ENCODE peak calls at places on chromosome 19, in five cellular contexts. S is tibial nerve, F is uterus, I is stomach, V is gastrocnemius medialis. A is an unnamed sample. For H3K27me3, the result is how much of the 10 kb centered on the place peaks cover.

GRCh38 chr19:18832331-18833140 is 777 bp downstream of the UPF1 start:
- DNase-seq in I (no peak), S (no peak), V (no peak), F (no peak), A (no peak)

GRCh38 chr19:35041548-35042055 is at the start of gene HPN:
- DNase-seq in V (no peak), S (no peak), F (no peak), I (peak), A (no peak)

GRCh38 chr19:17754634-17755532 is 3.6 kb downstream of the FCHO1 start:
- DNase-seq in I (no peak), V (no peak), S (no peak), F (no peak), A (no peak)

GRCh38 chr19:7264858-7265257 is 29.4 kb downstream of the INSR start:
- DNase-seq in F (no peak), S (no peak), V (no peak), I (no peak), A (no peak)

GRCh38 chr19:13156968-13157882 is 7.0 kb downstream of the IER2 start:
- DNase-seq in F (no peak), I (no peak), S (no peak), V (no peak), A (no peak)

GRCh38 chr19:34793562-34793961 is 20.5 kb upstream of the ZNF599 start:
- DNase-seq in I (no peak), S (no peak), V (no peak), F (no peak), A (no peak)

GRCh38 chr19:12043752-12044422 is 8.4 kb upstream of the ZNF433 start:
- DNase-seq in I (no peak), F (no peak), V (no peak), S (no peak), A (no peak)

GRCh38 chr19:17001603-17002183 is 24.9 kb downstream of the CPAMD8 start:
- DNase-seq in V (no peak), S (no peak), F (no peak), I (no peak), A (no peak)

GRCh38 chr19:45275370-45275971 is 24.4 kb downstream of the MARK4 start:
- DNase-seq in I (no peak), S (no peak), V (no peak), F (no peak), A (no peak)

GRCh38 chr19:45092747-45093678 is at the start of gene PPP1R37:
- DNase-seq in I (peak), V (peak), F (peak), S (peak), A (peak)

GRCh38 chr19:8616861-8617260 is 6.3 kb upstream of the ADAMTS10 start:
- DNase-seq in V (no peak), I (no peak), S (no peak), F (no peak), A (no peak)

GRCh38 chr19:7187605-7188339 is 106.4 kb downstream of the INSR start:
- DNase-seq in V (no peak), I (no peak), S (no peak), F (no peak), A (no peak)

GRCh38 chr19:8363803-8364771 is at the start of gene ANGPTL4:
- DNase-seq in V (peak), I (peak), F (peak), S (peak), A (peak)

GRCh38 chr19:19443902-19444693 is 38.6 kb downstream of the GATAD2A start:
- DNase-seq in V (no peak), S (no peak), I (no peak), F (no peak), A (no peak)

GRCh38 chr19:50430888-50431342 is 1.8 kb upstream of the MYBPC2 start:
- DNase-seq in S (no peak), V (no peak), I (no peak), F (no peak), A (no peak)

GRCh38 chr19:14407889-14408640 is 11.1 kb downstream of the DDX39A start:
- DNase-seq in F (no peak), I (peak), S (no peak), V (peak), A (no peak)

GRCh38 chr19:14404322-14404721 is 14.8 kb downstream of the DDX39A start:
- DNase-seq in S (no peak), F (no peak), I (no peak), V (no peak), A (no peak)

GRCh38 chr19:14406645-14407331 is 12.4 kb downstream of the DDX39A start:
- DNase-seq in F (no peak), S (no peak), I (no peak), V (no peak), A (no peak)

GRCh38 chr19:14405758-14406644 is 13.1 kb downstream of the DDX39A start:
- DNase-seq in V (peak), S (peak), I (peak), F (peak), A (peak)

DNA sequence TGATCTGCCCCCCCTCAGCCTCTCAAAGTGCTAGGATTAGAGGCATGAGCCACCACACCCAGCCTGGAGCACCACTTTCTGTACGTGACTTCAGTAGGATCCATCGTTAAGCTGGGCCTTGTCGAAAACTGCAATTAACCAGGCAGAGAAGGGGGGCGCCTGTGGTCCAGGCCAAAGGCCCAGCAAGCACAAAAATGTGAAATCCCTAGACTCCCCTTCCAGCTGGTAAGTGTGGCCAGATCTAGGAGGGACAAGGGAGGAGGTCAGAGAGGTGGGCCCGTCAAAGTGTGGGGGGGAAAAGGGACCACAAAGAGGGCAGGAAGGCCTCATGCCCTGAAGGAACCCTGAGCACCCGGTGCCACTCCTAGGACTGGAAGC is 13.8 kb downstream of the DDX39A start:
- DNase-seq in V (no peak), F (no peak), S (no peak), I (no peak), A (no peak)
- TF ChIP-seq CTCF in V (no peak), F (no peak), S (no peak), I (no peak), A (no peak)

DNA sequence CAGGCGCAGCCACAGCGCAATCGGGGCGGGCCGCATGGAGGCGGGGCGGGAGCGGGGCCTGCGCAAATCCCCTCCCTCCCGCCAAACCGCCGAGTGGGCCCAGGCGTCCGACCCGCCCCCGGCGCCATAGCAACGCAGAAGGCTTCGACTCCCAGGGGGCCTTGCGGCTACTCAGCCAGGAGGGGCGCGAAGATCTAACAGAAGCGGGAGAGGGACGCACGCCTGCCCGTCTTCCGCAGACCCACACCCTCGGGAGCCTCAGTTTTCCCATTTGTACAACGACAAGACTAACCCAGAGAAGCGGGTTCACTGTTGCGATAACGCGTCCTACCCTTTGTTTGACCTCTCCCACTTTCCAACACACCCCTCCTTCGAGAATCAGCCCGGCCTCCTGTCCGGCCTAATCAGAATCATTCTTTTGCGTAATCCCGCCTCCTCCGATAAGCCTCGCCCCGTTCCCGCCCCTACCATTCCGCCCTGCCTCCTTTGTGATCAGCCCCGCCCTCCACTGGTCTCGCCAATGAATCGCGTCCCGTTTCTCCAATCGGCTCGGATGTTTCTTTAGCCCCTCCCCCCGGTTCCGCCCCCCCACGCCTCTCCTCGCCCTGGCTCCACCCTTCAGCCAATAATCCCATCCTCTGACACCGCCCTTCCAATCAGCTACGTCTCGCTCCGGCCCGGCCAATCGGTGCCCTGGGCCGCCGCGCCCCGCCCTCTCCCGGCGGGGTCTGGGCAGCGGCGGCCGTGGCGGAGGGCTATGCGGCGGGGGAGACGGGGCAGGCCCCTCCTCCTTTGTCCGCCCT is at the start of gene PCSK4:
- DNase-seq in F (peak), S (peak), V (peak), I (peak), A (peak)
- TF ChIP-seq POLR2A in F (no peak), S (no peak), V (no peak), I (no peak), A (no peak)

GRCh38 chr19:40561947-40562346 is 14.7 kb upstream of the SHKBP1 start:
- DNase-seq in S (no peak), I (no peak), F (no peak), V (no peak), A (no peak)
- H3K27me3 ChIP-seq in S (under half), I (under half), F (under half), V (under half), A (under half)

GRCh38 chr19:2791876-2792275 is 6.6 kb downstream of the THOP1 start:
- DNase-seq in V (no peak), F (no peak), S (no peak), I (no peak), A (no peak)

GRCh38 chr19:2793577-2793976 is 8.3 kb downstream of the THOP1 start:
- DNase-seq in V (no peak), I (no peak), S (no peak), F (no peak), A (no peak)

GRCh38 chr19:2790557-2791271 is 5.4 kb downstream of the THOP1 start:
- DNase-seq in S (no peak), I (no peak), F (no peak), V (no peak), A (no peak)

GRCh38 chr19:2791440-2791839 is 6.1 kb downstream of the THOP1 start:
- DNase-seq in F (no peak), V (no peak), I (no peak), S (no peak), A (no peak)

DNA sequence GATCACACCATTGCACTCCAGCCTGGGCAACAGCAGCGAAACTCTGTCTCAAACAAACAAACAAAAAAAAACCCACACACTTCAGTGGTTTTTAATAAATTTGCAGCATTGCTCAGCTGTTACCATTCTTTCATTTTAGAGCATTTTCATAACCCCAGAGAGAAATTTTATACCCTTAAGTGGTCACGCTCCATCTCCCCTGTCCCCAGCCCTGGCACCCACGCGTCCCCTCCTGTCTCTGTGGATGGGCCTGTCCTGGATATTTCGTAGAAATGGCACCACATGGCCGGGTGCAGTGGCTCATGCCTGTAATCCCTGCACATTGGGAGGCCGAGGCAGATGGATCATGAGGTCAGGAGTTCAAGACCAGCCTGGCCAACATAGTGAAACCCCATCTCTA is 7.8 kb downstream of the THOP1 start:
- DNase-seq in F (no peak), V (no peak), S (no peak), I (no peak), A (no peak)
- TF ChIP-seq CTCF in F (no peak), V (no peak), S (no peak), I (no peak), A (no peak)

DNA sequence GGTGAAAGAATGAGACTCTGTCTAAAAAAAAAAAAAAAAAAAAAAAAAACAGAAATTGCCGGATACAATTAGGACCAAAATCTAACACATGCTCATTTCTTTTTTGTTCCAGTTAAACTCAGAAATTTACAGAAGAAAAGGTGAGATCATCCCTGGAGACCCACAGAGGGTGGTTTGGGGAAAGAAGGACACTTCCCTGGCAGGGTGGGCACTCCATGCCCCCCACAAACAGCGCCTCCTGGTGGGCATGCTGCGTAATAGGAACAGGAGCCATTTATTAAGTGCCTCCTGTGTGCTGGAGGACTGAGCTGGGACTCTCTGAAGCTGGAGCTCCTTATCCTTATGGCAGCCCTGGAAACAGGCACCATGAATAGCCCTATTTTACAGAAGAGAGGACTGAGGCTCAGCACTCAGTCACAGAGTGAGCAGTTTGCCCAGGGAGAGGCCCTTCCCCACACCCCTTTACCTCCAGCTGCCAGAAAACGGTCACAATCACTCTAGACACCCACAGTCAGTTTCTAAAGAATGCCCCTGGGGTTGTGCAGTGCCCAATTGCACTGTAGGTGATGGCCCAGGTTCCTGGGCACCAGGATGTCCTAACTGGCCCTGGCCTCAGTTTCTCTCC is 10.1 kb downstream of the C19orf38 start:
- DNase-seq in V (no peak), S (no peak), F (no peak), I (no peak), A (no peak)
- TF ChIP-seq POLR2A in V (no peak), S (no peak), F (no peak), I (no peak), A (no peak)

GRCh38 chr19:51788029-51788428 is 6.9 kb upstream of the FPR3 start:
- DNase-seq in F (no peak), I (no peak), S (no peak), V (no peak), A (no peak)

GRCh38 chr19:51784109-51784785 is 10.7 kb upstream of the FPR3 start:
- DNase-seq in F (no peak), I (no peak), S (no peak), V (no peak), A (no peak)

GRCh38 chr19:51786651-51787494 is 8.1 kb upstream of the FPR3 start:
- DNase-seq in S (no peak), F (no peak), V (no peak), I (no peak), A (no peak)

GRCh38 chr19:51783373-51783772 is 11.6 kb upstream of the FPR3 start:
- DNase-seq in S (no peak), I (no peak), V (no peak), F (no peak), A (no peak)

DNA sequence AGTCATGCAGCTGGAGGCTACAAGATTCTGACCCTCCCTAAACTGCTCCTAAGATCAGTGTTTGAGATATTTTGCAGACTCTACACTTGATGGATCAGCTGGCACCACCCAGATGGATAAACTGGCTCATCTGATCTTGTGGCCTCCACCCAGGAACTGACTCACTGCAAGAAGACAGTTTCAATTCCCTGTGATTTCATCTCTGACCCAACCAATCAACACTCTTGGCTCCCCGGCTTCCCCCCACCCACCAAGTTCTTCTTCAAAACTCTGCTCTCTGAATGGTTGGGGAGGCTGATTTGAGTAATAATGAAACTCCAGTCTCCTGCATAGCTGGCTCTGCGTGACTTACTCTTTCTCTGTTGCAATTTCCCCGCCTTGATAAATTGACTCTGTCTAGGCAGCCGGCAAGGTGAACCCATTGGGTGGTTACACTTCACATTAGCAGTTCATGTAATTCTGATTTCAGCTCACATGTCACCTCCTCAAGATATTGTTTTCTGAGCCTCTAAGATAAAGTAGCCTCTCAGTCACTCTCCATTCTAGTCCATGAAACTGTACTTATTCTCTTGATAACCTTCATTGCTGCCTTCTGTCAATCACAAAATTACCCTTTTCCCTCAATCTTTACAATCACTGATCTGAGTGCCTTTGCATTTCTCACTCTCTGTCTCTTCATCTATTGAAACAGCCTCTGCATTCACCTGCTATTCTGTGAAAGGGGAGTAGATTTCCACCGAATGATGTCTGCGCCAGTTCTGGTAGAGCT is 9.9 kb upstream of the FPR3 start:
- DNase-seq in S (peak), F (peak), V (peak), I (no peak), A (peak)
- H3K27me3 ChIP-seq in S (under half), F (under half), V (under half), I (under half), A (under half)

DNA sequence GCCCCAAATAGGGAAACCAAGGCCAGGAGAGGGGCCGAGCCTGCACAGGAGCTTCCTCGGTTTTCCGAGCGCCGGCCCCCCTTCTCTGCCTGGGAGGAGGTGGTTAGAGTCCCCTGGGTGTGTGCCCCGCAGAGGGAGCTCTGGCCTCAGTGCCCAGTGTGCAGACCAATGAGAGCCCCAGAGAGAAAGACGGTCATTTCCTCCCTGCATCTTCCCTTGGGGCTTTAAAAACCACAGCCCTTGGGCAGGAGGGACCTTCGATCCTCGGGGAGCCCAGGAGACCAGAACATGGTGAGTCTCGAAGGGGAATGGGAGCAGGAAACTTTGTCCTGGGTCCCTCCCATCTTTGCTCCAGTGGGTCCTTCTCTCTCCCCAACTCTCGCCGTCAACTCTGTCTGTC is at the start of gene C5AR1:
- DNase-seq in I (no peak), V (peak), S (no peak), F (no peak), A (peak)
- TF ChIP-seq CTCF in I (no peak), V (no peak), S (no peak), F (no peak), A (no peak)

GRCh38 chr19:48928164-48929005 is 5.1 kb upstream of the DHDH start:
- DNase-seq in V (no peak), I (peak), F (no peak), S (no peak), A (no peak)

GRCh38 chr19:48934837-48935236 is 1.3 kb downstream of the DHDH start:
- DNase-seq in V (no peak), S (no peak), F (no peak), I (no peak), A (no peak)

GRCh38 chr19:48935864-48936263 is 2.4 kb downstream of the DHDH start:
- DNase-seq in I (no peak), V (no peak), F (no peak), S (no peak), A (no peak)

GRCh38 chr19:48938256-48938655 is 4.8 kb downstream of the DHDH start:
- DNase-seq in F (no peak), I (no peak), S (no peak), V (no peak), A (no peak)

GRCh38 chr19:48933382-48933932 is at the start of gene DHDH:
- DNase-seq in F (peak), V (no peak), S (no peak), I (peak), A (peak)
- TF ChIP-seq POLR2A in F (peak), V (no peak), S (peak), I (no peak), A (peak)

DNA sequence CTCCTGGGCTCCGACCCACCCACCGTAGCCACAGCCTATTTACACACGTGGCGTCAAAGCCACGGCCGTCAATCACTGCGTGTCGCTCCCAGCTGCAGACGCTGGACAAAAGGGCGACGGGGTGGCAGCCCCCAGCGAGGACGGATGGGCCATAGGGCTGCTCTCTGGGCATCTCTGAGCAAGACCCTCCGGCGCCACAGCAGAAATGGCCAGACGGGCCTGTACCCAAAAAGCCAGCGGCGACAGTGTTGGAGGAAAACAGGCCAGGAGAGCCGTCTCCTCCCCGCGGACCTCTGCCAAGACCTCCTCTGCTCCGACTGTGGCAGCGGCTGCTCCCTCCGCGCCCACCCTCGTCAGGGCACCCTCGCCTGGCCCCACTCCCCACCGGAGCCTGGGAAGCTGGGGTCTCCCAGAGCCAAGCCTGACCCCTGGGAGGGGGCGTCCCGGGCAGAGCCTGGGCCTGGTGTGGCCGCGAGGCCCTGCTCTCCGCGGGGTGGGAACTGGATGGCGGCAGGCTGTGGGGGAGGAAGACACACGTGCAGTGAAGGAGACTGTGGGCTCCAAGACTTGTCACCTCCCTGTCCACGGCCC is 2.7 kb downstream of the C2CD4C start:
- DNase-seq in S (no peak), F (no peak), I (no peak), V (no peak), A (no peak)
- H3K27me3 ChIP-seq in S (half or more), F (under half), I (half or more), V (half or more), A (under half)

A was measured in heart left ventricle.